ENCODE peak calls at places on chromosomes 4 and X, in five cellular contexts. One of them, this sample, is unnamed.

GRCh38 chr4:116866116-116866515 is 219.3 kb downstream of the TRAM1L1 start:
- DNase-seq in neural progenitor cell: no peak
- DNase-seq in spleen: no peak
- DNase-seq in AG10803: no peak
- DNase-seq in HFF-Myc: no peak
- DNase-seq in this sample: no peak

GRCh38 chrX:143121471-143121870 is 95.7 kb downstream of the SPANXN4 start:
- DNase-seq in neural progenitor cell: peak
- DNase-seq in spleen: no peak
- DNase-seq in AG10803: no peak
- DNase-seq in HFF-Myc: no peak
- DNase-seq in this sample: no peak

GRCh38 chr4:157978680-157979361 is 194.0 kb downstream of the GASK1B start:
- DNase-seq in neural progenitor cell: peak
- DNase-seq in spleen: no peak
- DNase-seq in AG10803: peak
- DNase-seq in HFF-Myc: peak
- DNase-seq in this sample: no peak

GRCh38 chrX:9890541-9891200 is 76.5 kb upstream of the CLDN34 start:
- DNase-seq in neural progenitor cell: no peak
- DNase-seq in spleen: no peak
- DNase-seq in AG10803: no peak
- DNase-seq in HFF-Myc: no peak
- DNase-seq in this sample: no peak

GRCh38 chr4:43357252-43357974 is 464.9 kb downstream of the GRXCR1 start:
- DNase-seq in neural progenitor cell: no peak
- DNase-seq in spleen: no peak
- DNase-seq in AG10803: no peak
- DNase-seq in HFF-Myc: no peak
- DNase-seq in this sample: no peak

GRCh38 chr4:37946503-37947179 is 13.6 kb upstream of the PTTG2 start:
- DNase-seq in neural progenitor cell: no peak
- DNase-seq in spleen: peak
- DNase-seq in AG10803: no peak
- DNase-seq in HFF-Myc: no peak
- DNase-seq in this sample: no peak

GRCh38 chr4:170875868-170876267 is 786.1 kb upstream of the AADAT start:
- DNase-seq in neural progenitor cell: peak
- DNase-seq in spleen: no peak
- DNase-seq in AG10803: no peak
- DNase-seq in HFF-Myc: no peak
- DNase-seq in this sample: no peak

GRCh38 chrX:72031634-72032033 is 100.1 kb downstream of the RTL5 start:
- DNase-seq in neural progenitor cell: no peak
- DNase-seq in spleen: no peak
- DNase-seq in AG10803: no peak
- DNase-seq in HFF-Myc: no peak
- DNase-seq in this sample: no peak

GRCh38 chrX:65241059-65241721 is 264.9 kb upstream of the ZC4H2 start:
- DNase-seq in neural progenitor cell: peak
- DNase-seq in spleen: peak
- DNase-seq in AG10803: no peak
- DNase-seq in HFF-Myc: no peak
- DNase-seq in this sample: no peak

GRCh38 chr4:80091184-80091583 is 18.2 kb upstream of the ANTXR2 start:
- DNase-seq in neural progenitor cell: no peak
- DNase-seq in spleen: no peak
- DNase-seq in AG10803: no peak
- DNase-seq in HFF-Myc: no peak
- DNase-seq in this sample: no peak

GRCh38 chr4:112210777-112211176 is 20.8 kb upstream of the AP1AR start:
- DNase-seq in neural progenitor cell: no peak
- DNase-seq in spleen: no peak
- DNase-seq in AG10803: peak
- DNase-seq in HFF-Myc: no peak
- DNase-seq in this sample: no peak

GRCh38 chrX:153854702-153855101 is 24.4 kb upstream of the PDZD4 start:
- DNase-seq in neural progenitor cell: no peak
- DNase-seq in spleen: peak
- DNase-seq in AG10803: no peak
- DNase-seq in HFF-Myc: no peak
- DNase-seq in this sample: no peak

GRCh38 chr4:157204634-157205244 is 15.8 kb upstream of the GRIA2 start:
- DNase-seq in neural progenitor cell: peak
- DNase-seq in spleen: peak
- DNase-seq in AG10803: peak
- DNase-seq in HFF-Myc: no peak
- DNase-seq in this sample: no peak

GRCh38 chr4:68129793-68130192 is at the start of gene TMPRSS11F:
- DNase-seq in neural progenitor cell: no peak
- DNase-seq in spleen: no peak
- DNase-seq in AG10803: no peak
- DNase-seq in HFF-Myc: no peak
- DNase-seq in this sample: no peak

GRCh38 chrX:14027511-14028019 is 2.1 kb downstream of the GEMIN8 start:
- DNase-seq in neural progenitor cell: no peak
- DNase-seq in spleen: no peak
- DNase-seq in AG10803: peak
- DNase-seq in HFF-Myc: no peak
- DNase-seq in this sample: no peak

GRCh38 chrX:48665991-48666390 is 17.6 kb upstream of the WAS start:
- DNase-seq in neural progenitor cell: no peak
- DNase-seq in spleen: no peak
- DNase-seq in AG10803: peak
- DNase-seq in HFF-Myc: no peak
- DNase-seq in this sample: no peak

GRCh38 chrX:34879876-34880275 is 62.7 kb upstream of the FAM47B start:
- DNase-seq in neural progenitor cell: no peak
- DNase-seq in spleen: no peak
- DNase-seq in AG10803: no peak
- DNase-seq in HFF-Myc: no peak
- DNase-seq in this sample: no peak

GRCh38 chr4:52750213-52750612 is 1.0 kb downstream of the ERVMER34-1 start:
- DNase-seq in neural progenitor cell: no peak
- DNase-seq in spleen: no peak
- DNase-seq in AG10803: no peak
- DNase-seq in HFF-Myc: no peak
- DNase-seq in this sample: no peak

GRCh38 chrX:105837227-105837626 is 14.9 kb downstream of the NRK start:
- DNase-seq in neural progenitor cell: peak
- DNase-seq in spleen: no peak
- DNase-seq in AG10803: peak
- DNase-seq in HFF-Myc: no peak
- DNase-seq in this sample: no peak

GRCh38 chr4:151555151-151555945 is 146.4 kb downstream of the FHIP1A start:
- DNase-seq in neural progenitor cell: no peak
- DNase-seq in spleen: no peak
- DNase-seq in AG10803: peak
- DNase-seq in HFF-Myc: no peak
- DNase-seq in this sample: no peak

GRCh38 chrX:154458116-154458953 is at the start of gene PLXNA3:
- DNase-seq in neural progenitor cell: peak
- DNase-seq in spleen: peak
- DNase-seq in AG10803: peak
- DNase-seq in HFF-Myc: no peak
- DNase-seq in this sample: no peak

GRCh38 chr4:73662709-73663546 is 42.7 kb upstream of the RASSF6 start:
- DNase-seq in neural progenitor cell: no peak
- DNase-seq in spleen: no peak
- DNase-seq in AG10803: peak
- DNase-seq in HFF-Myc: no peak
- DNase-seq in this sample: peak
- TF ChIP-seq CTCF in neural progenitor cell: peak
- TF ChIP-seq CTCF in spleen: no peak
- TF ChIP-seq CTCF in AG10803: peak
- TF ChIP-seq CTCF in HFF-Myc: peak
- TF ChIP-seq CTCF in this sample: peak

DNA sequence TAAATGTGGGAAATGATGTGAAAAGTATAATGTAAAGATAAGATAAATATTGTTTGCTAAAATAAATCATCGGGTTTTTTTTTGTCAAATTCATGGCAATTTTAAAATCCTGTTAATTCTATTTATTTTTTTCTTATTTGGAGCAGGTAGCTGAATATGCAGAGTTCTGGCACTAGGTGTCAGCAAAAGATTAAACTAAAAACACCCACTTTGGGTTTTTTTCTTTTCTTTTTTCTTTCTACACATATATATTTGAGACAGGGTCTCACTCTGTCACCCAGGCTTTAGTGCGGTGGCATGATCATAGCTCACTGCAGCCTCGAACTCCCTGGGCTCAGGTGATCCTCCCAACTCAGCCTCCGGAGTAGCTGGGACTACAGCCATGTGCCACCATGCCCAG is 6.9 kb upstream of the RAP2C start:
- DNase-seq in neural progenitor cell: no peak
- DNase-seq in spleen: no peak
- DNase-seq in AG10803: peak
- DNase-seq in HFF-Myc: no peak
- DNase-seq in this sample: no peak
- TF ChIP-seq CTCF in neural progenitor cell: peak
- TF ChIP-seq CTCF in spleen: no peak
- TF ChIP-seq CTCF in AG10803: peak
- TF ChIP-seq CTCF in HFF-Myc: peak
- TF ChIP-seq CTCF in this sample: peak

GRCh38 chr4:61068025-61068424 is 132.1 kb upstream of the ADGRL3 start:
- DNase-seq in neural progenitor cell: no peak
- DNase-seq in spleen: no peak
- DNase-seq in AG10803: no peak
- DNase-seq in HFF-Myc: no peak
- DNase-seq in this sample: no peak
- TF ChIP-seq CTCF in neural progenitor cell: no peak
- TF ChIP-seq CTCF in spleen: no peak
- TF ChIP-seq CTCF in AG10803: no peak
- TF ChIP-seq CTCF in HFF-Myc: no peak
- TF ChIP-seq CTCF in this sample: no peak

DNA sequence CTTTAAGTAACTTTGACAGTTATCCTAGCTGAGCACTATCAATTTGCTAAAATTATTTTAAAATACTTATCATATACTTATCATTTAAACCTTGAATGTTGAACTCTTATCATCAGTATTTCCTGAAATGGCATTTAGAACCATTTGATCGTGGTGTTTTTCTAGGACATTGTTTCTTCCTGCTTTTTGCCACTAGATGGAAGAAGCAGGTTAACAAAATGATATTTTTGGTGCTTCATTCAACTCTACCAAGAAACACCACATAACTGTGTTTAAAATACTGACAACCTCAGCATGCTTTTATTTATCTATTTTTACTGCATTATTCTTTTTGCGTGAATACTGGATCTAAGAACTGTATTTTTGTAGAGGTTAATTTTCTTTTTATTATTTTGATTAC is 44.6 kb downstream of the C4orf33 start:
- DNase-seq in neural progenitor cell: no peak
- DNase-seq in spleen: no peak
- DNase-seq in AG10803: no peak
- DNase-seq in HFF-Myc: no peak
- DNase-seq in this sample: no peak
- TF ChIP-seq CTCF in neural progenitor cell: no peak
- TF ChIP-seq CTCF in spleen: no peak
- TF ChIP-seq CTCF in AG10803: no peak
- TF ChIP-seq CTCF in HFF-Myc: no peak
- TF ChIP-seq CTCF in this sample: no peak

GRCh38 chrX:93538575-93538974 is 134.8 kb downstream of the NAP1L3 start:
- DNase-seq in neural progenitor cell: no peak
- DNase-seq in spleen: no peak
- DNase-seq in AG10803: no peak
- DNase-seq in HFF-Myc: no peak
- DNase-seq in this sample: no peak
- TF ChIP-seq CTCF in neural progenitor cell: peak
- TF ChIP-seq CTCF in spleen: no peak
- TF ChIP-seq CTCF in AG10803: no peak
- TF ChIP-seq CTCF in HFF-Myc: no peak
- TF ChIP-seq CTCF in this sample: peak